ENCODE peak calls at places on chromosomes 5 and 9, in six cellular contexts. G, W, C, X, Q and B are unnamed samples.

GRCh38 chr5:93800988-93801811 is 59.8 kb upstream of the POU5F2 start:
- DNase-seq in G (peak; percentile 32), W (peak; percentile 68), C (no peak), X (no peak), Q (peak; percentile 82), B (peak; percentile 32)

GRCh38 chr5:132497488-132497997 is 7.0 kb upstream of the IRF1 start:
- DNase-seq in G (peak; percentile 75), W (no peak), C (no peak), X (no peak), Q (no peak), B (peak; percentile 25)

GRCh38 chr5:103801681-103802080 is 239.1 kb upstream of the NUDT12 start:
- DNase-seq in G (no peak), W (no peak), C (no peak), X (no peak), Q (no peak), B (no peak)

GRCh38 chr5:146667633-146668032 is 151.6 kb upstream of the GPR151 start:
- DNase-seq in G (peak; percentile 41), W (no peak), C (no peak), X (no peak), Q (peak; percentile 30), B (no peak)

GRCh38 chr5:92552206-92553160 is 1028.5 kb downstream of the NR2F1-AS1 start:
- DNase-seq in G (peak; percentile 54), W (peak; percentile 39), C (no peak), X (no peak), Q (peak; percentile 22), B (no peak)

GRCh38 chr5:92944903-92945629 is 636.0 kb downstream of the NR2F1-AS1 start:
- DNase-seq in G (no peak), W (no peak), C (no peak), X (no peak), Q (no peak), B (no peak)

GRCh38 chr9:19411316-19411715 is 2.5 kb downstream of the ACER2 start:
- DNase-seq in G (no peak), W (no peak), C (no peak), X (no peak), Q (no peak), B (no peak)

GRCh38 chr5:179165421-179166170 is 105.4 kb downstream of the ZNF354C start:
- DNase-seq in G (no peak), W (no peak), C (no peak), X (no peak), Q (no peak), B (no peak)

GRCh38 chr5:91797581-91797980 is 414.5 kb upstream of the ARRDC3 start:
- DNase-seq in G (peak; percentile 0), W (no peak), C (no peak), X (no peak), Q (no peak), B (no peak)

GRCh38 chr5:134997015-134997414 is 29.3 kb downstream of the CATSPER3 start:
- DNase-seq in G (no peak), W (no peak), C (no peak), X (no peak), Q (no peak), B (no peak)

GRCh38 chr5:142070734-142071133 is 37.8 kb upstream of the NDFIP1 start:
- DNase-seq in G (no peak), W (no peak), C (no peak), X (no peak), Q (no peak), B (no peak)

GRCh38 chr9:2800385-2801179 is 43.3 kb downstream of the PUM3 start:
- DNase-seq in G (no peak), W (no peak), C (no peak), X (no peak), Q (peak; percentile 5), B (no peak)

GRCh38 chr9:78695521-78695920 is 398.6 kb downstream of the PSAT1 start:
- DNase-seq in G (no peak), W (peak; percentile 34), C (no peak), X (no peak), Q (peak; percentile 93), B (no peak)

GRCh38 chr5:111143910-111144309 is 51.8 kb downstream of the WDR36 start:
- DNase-seq in G (no peak), W (no peak), C (no peak), X (no peak), Q (no peak), B (no peak)

GRCh38 chr9:119088002-119088401 is 281.2 kb downstream of the BRINP1 start:
- DNase-seq in G (no peak), W (no peak), C (no peak), X (no peak), Q (peak; percentile 89), B (no peak)

GRCh38 chr5:113760486-113760885 is 247.0 kb downstream of the YTHDC2 start:
- DNase-seq in G (no peak), W (no peak), C (no peak), X (no peak), Q (no peak), B (no peak)

GRCh38 chr5:131379723-131380122 is 115.9 kb downstream of the CDC42SE2 start:
- DNase-seq in G (peak; percentile 75), W (peak; percentile 66), C (no peak), X (no peak), Q (no peak), B (peak; percentile 72)

GRCh38 chr5:75660678-75661465 is 49.6 kb downstream of the ANKDD1B start:
- DNase-seq in G (no peak), W (no peak), C (no peak), X (no peak), Q (no peak), B (no peak)

GRCh38 chr9:107481035-107481434 is 8.5 kb downstream of the KLF4 start:
- DNase-seq in G (no peak), W (no peak), C (no peak), X (no peak), Q (peak; percentile 54), B (no peak)

GRCh38 chr9:123246534-123246933 is 21.9 kb downstream of the STRBP start:
- DNase-seq in G (no peak), W (peak; percentile 35), C (no peak), X (no peak), Q (peak; percentile 42), B (no peak)

GRCh38 chr5:33148076-33148501 is 292.7 kb upstream of the TARS1 start:
- DNase-seq in G (no peak), W (no peak), C (no peak), X (no peak), Q (no peak), B (no peak)

GRCh38 chr5:115594343-115595047 is 7.8 kb downstream of the TICAM2 start:
- DNase-seq in G (no peak), W (no peak), C (no peak), X (no peak), Q (no peak), B (no peak)

GRCh38 chr5:122661496-122662180 is 113.2 kb upstream of the SNX2 start:
- DNase-seq in G (no peak), W (no peak), C (no peak), X (no peak), Q (no peak), B (no peak)

GRCh38 chr5:56705217-56705616 is 110.1 kb upstream of the MAP3K1 start:
- DNase-seq in G (no peak), W (no peak), C (no peak), X (no peak), Q (no peak), B (no peak)

GRCh38 chr9:27303219-27303618 is 6.3 kb upstream of the EQTN start:
- DNase-seq in G (peak; percentile 59), W (no peak), C (no peak), X (no peak), Q (no peak), B (no peak)

GRCh38 chr5:149387982-149388381 is 8.9 kb upstream of the IL17B start:
- DNase-seq in G (no peak), W (no peak), C (no peak), X (no peak), Q (no peak), B (no peak)

GRCh38 chr5:177402271-177403043 is 2.0 kb upstream of the PFN3 start:
- DNase-seq in G (peak; percentile 96), W (no peak), C (no peak), X (no peak), Q (peak; percentile 90), B (no peak)

GRCh38 chr9:137247135-137247915 is 3.8 kb upstream of the STPG3 start:
- DNase-seq in G (no peak), W (no peak), C (no peak), X (no peak), Q (no peak), B (no peak)

GRCh38 chr5:1007681-1008450 is 736 bp upstream of the NKD2 start:
- DNase-seq in G (no peak), W (no peak), C (no peak), X (no peak), Q (no peak), B (no peak)